ENCODE peak calls at places on chromosomes 2 and 18, in nine cellular contexts. I, Q, W, H, R, Y, P, V and U are unnamed samples.

GRCh38 chr18:26656944-26657536 is 108.7 kb upstream of the KCTD1 start:
- DNase-seq in Y (peak; percentile 83), P (peak; percentile 82), H (peak; percentile 74), I (peak; percentile 81), R (peak; percentile 75), V (peak; percentile 60), W (peak; percentile 79), Q (peak; percentile 35), U (peak; percentile 84)

GRCh38 chr2:121061633-121062032 is 223.4 kb downstream of the TFCP2L1 start:
- DNase-seq in R (no peak), V (no peak), Q (no peak), P (no peak), H (no peak), W (no peak), Y (no peak), I (no peak), U (no peak)

GRCh38 chr2:8822218-8822617 is 15.2 kb downstream of the KIDINS220 start:
- DNase-seq in P (no peak), V (no peak), R (no peak), W (no peak), Y (no peak), Q (no peak), I (peak; percentile 34), H (no peak), U (no peak)

GRCh38 chr2:201006704-201007103 is 43.2 kb upstream of the ORC2 start:
- DNase-seq in H (no peak), Q (no peak), P (no peak), V (no peak), W (no peak), Y (no peak), R (no peak), I (no peak), U (no peak)

GRCh38 chr2:89833116-89833779 is 1141.8 kb downstream of the RPIA start:
- DNase-seq in P (no peak), R (peak; percentile 5), W (no peak), V (no peak), I (no peak), Y (no peak), H (no peak), Q (no peak), U (no peak)

GRCh38 chr2:72109291-72109690 is 38.4 kb downstream of the CYP26B1 start:
- DNase-seq in Q (no peak), V (no peak), R (no peak), I (no peak), H (no peak), Y (no peak), P (no peak), W (no peak), U (peak; percentile 42)

GRCh38 chr2:178700922-178701342 is 106.3 kb downstream of the TTN start:
- DNase-seq in R (no peak), Q (peak; percentile 2), I (peak; percentile 48), W (no peak), Y (no peak), H (no peak), P (peak; percentile 44), V (no peak), U (no peak)

GRCh38 chr18:74063023-74063422 is 84.6 kb downstream of the FBXO15 start:
- DNase-seq in Q (no peak), V (no peak), Y (no peak), I (no peak), H (no peak), P (no peak), R (no peak), W (no peak), U (no peak)

GRCh38 chr18:3054785-3055184 is 41.8 kb upstream of the LPIN2 start:
- DNase-seq in Q (no peak), W (no peak), R (no peak), H (no peak), P (no peak), V (no peak), Y (no peak), I (no peak), U (no peak)

GRCh38 chr2:219404954-219405353 is 13.2 kb upstream of the DES start:
- DNase-seq in P (peak; percentile 51), W (no peak), R (no peak), Q (no peak), V (no peak), Y (no peak), H (no peak), I (no peak), U (no peak)

DNA sequence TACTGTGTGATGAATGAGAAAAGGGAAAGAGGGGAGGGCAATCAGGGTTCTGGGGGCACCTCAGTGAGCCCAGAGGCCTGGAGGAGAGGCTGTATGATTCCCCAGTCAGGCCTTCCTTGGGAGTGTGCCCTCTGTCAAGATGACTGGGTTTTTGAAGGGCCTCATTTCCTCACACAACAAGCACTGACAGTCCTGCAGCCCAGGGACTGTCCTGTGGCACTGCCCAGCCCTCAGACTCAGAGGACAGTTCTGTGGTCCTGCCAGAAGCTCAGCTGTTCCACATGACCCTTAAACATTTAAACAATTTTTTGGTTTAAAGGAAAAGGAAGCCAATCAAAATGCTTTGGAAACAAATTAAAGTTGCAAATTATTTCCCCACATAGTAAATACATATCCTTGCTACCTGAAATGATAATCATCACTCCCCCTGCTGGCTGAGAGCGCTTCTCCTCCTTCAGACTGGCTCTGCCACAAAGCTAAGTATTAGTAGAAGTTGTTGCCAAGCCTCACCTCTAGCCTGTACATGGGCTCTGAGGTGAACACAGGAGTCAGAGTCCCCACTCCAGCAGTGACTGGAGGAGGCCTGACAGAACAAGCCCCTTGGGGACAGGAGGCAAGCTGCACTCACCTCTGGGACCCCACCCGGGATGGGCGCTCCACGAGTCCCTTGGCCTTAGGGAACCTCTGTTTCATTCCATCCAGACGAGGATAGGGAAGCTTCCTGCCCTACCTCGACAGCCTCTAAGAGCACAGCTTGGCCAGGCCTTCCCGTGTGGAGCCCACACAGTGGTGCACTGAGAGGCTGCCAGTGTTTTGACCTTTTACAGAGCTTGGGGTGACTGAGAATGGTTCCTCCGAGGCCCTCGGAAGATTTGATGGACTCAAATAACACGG is 91.2 kb upstream of the SMAD7 start:
- DNase-seq in R (peak; percentile 78), Q (no peak), V (peak; percentile 62), I (peak; percentile 67), H (no peak), Y (peak; percentile 84), W (no peak), P (peak; percentile 45), U (no peak)
- TF ChIP-seq CTCF in R (peak; percentile 80), Q (peak; percentile 38), V (peak; percentile 61), I (peak; percentile 61), H (peak; percentile 54), Y (peak; percentile 68), W (peak; percentile 36), P (peak; percentile 61), U (peak; percentile 71)

GRCh38 chr2:112481528-112482228 is at the start of gene TTL:
- DNase-seq in W (peak; percentile 85), H (peak; percentile 79), I (peak; percentile 78), P (peak; percentile 91), Q (peak; percentile 69), R (peak; percentile 65), V (peak; percentile 62), Y (peak; percentile 76), U (peak; percentile 77)

GRCh38 chr2:112482309-112483046 is 522 bp downstream of the TTL start:
- DNase-seq in W (peak; percentile 63), H (peak; percentile 63), I (peak; percentile 57), Y (peak; percentile 46), P (peak; percentile 61), V (no peak), Q (peak; percentile 64), R (peak; percentile 13), U (no peak)

GRCh38 chr2:112483047-112483473 is 1.1 kb downstream of the TTL start:
- DNase-seq in V (no peak), Y (peak; percentile 8), H (peak; percentile 41), P (peak; percentile 32), R (no peak), Q (peak; percentile 70), I (peak; percentile 53), W (peak; percentile 14), U (no peak)

GRCh38 chr2:112480540-112481049 is 1.4 kb upstream of the TTL start:
- DNase-seq in I (no peak), Q (peak; percentile 71), Y (peak; percentile 3), H (no peak), R (no peak), P (peak; percentile 22), W (peak; percentile 5), V (no peak), U (no peak)

DNA sequence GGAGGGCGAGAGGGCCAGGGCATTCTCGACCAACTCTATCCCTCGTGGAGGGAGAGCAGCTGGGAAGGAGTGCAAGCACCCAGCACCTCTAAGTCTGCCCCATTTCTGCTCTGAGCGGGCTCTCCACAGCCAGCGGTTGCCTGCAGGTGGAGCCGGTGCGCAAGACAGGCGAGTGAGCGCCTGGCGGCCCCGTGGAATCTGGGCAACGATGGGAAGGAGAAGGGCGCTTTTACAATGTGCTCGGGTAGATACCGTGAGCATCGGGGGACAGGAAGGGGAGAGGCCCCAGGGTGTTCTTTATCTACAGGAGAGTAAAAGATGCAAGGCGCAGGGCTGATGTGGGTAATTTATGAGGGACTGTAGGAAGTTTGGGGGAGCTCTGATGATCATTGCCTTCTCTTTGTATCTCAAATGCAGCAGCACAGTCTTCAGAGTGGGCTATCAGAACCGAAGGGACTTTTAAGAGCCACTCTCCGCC is 867 bp upstream of the TTL start:
- DNase-seq in R (peak; percentile 77), Y (peak; percentile 80), Q (peak; percentile 89), P (peak; percentile 90), H (peak; percentile 84), V (peak; percentile 85), W (peak; percentile 83), I (peak; percentile 83), U (peak; percentile 83)
- TF ChIP-seq CTCF in R (peak; percentile 76), Y (peak; percentile 79), Q (peak; percentile 70), P (peak; percentile 66), H (no peak), V (peak; percentile 83), W (peak; percentile 53), I (peak; percentile 86), U (peak; percentile 77)

DNA sequence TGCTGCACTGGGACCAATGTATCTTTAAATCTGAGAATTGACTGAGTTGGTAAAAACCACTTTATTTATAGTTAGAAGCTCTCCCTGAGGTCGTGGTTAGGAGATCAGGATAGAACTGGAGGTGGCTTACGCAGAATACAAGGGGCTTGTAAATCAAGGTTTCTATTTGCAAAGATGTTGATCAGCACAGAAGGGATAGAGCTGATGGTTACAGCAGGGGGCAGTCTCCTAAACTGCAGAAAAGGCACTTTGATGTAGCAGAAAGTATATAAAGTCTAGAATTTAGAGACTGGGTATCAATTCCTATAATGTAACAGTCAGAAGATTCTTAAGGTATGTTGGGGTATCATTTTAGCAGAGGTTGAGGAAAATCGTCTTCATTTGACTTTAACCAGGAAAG is 25.2 kb upstream of the ACVR1 start:
- DNase-seq in V (no peak), P (no peak), I (no peak), H (no peak), Y (no peak), W (no peak), Q (no peak), R (no peak), U (no peak)
- TF ChIP-seq CTCF in V (no peak), P (peak; percentile 47), I (peak; percentile 25), H (no peak), Y (no peak), W (no peak), Q (peak; percentile 10), R (no peak), U (peak; percentile 33)

GRCh38 chr2:215671691-215672090 is 235.8 kb upstream of the FN1 start:
- DNase-seq in Y (no peak), P (no peak), V (no peak), H (no peak), I (no peak), Q (no peak), R (no peak), W (no peak), U (no peak)
- TF ChIP-seq CTCF in Y (no peak), P (no peak), V (no peak), H (no peak), I (no peak), Q (no peak), R (no peak), W (no peak), U (no peak)